ENCODE peak calls at places on chromosomes 6 and 20, in four cellular contexts. C is left ventricle myocardium inferior, F is stomach, U is right cardiac atrium. O is an unnamed sample.

GRCh38 chr20:34269996-34270627 is 28.9 kb downstream of the ASIP start:
- DNase-seq in F (no peak), C (peak), U (no peak), O (no peak)

GRCh38 chr6:142207265-142207877 is 60.3 kb downstream of the VTA1 start:
- DNase-seq in F (peak), C (peak), U (peak), O (peak)

GRCh38 chr6:38997128-38997761 is 51.3 kb upstream of the GLP1R start:
- DNase-seq in F (peak), U (peak), C (peak), O (no peak)

GRCh38 chr20:46552460-46553420 is 2.3 kb upstream of the OCSTAMP start:
- DNase-seq in C (no peak), F (no peak), U (no peak), O (no peak)

GRCh38 chr6:17706580-17707370 is at the start of gene NUP153:
- DNase-seq in C (peak), U (peak), F (peak), O (peak)

GRCh38 chr6:102562713-102563112 is 1169.2 kb downstream of the GRIK2 start:
- DNase-seq in F (no peak), C (no peak), U (no peak), O (no peak)

GRCh38 chr20:39049684-39050554 is 87.8 kb downstream of the DHX35 start:
- DNase-seq in U (peak), F (peak), C (peak), O (peak)

GRCh38 chr6:152458648-152459047 is 178.5 kb downstream of the SYNE1 start:
- DNase-seq in U (no peak), F (no peak), C (no peak), O (no peak)

GRCh38 chr20:48079028-48079427 is 293.7 kb upstream of the SULF2 start:
- DNase-seq in C (no peak), F (no peak), U (no peak), O (no peak)

GRCh38 chr6:44000164-44000842 is 126.9 kb downstream of the MRPL14 start:
- DNase-seq in C (no peak), U (no peak), F (no peak), O (peak)

GRCh38 chr6:167791780-167792478 is 34.8 kb upstream of the AFDN start:
- DNase-seq in C (no peak), F (no peak), U (no peak), O (no peak)

GRCh38 chr6:91081452-91082067 is 494.7 kb upstream of the MAP3K7 start:
- DNase-seq in U (no peak), C (no peak), F (no peak), O (no peak)

DNA sequence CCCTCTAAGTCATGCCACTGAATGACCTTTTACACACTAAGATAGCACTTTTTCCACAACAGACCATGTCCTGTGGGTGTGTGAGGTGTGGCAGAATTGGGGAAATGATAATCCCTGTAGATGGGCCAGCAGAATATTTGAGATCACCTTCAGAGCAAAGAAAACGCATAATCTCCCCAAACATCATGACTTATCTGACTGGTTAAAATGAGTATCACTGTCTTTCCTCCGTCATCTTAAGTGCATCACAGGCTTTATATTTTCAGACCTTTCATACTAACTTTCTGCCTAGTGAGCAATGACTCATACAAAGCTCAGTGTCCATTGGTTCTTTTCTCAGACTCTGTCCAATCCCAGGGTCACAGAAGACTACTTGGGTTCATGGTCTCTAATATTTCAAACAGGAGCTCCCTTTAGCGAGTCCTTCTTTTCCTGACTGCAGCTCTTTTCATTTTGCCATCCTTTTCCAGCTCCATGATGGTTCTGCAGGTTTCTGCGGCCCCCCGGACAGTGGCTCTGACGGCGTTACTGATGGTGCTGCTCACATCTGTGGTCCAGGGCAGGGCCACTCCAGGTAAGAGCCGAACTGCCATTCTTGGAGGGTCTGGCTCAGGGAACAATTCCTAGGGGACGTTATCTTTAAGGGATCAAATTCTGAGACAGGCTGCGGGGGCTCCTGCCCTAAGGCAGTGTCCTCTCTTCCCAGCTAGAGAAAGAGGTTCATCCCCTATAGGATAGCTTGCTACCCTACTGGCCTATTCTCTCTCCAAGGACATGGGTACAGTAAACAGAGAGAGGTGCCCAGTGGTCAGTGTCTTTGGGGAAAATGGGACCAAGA is at the start of gene HLA-DPB1:
- DNase-seq in F (no peak), C (no peak), U (no peak), O (no peak)
- H3K27ac ChIP-seq in F (peak), C (peak), U (peak), O (no peak)

DNA sequence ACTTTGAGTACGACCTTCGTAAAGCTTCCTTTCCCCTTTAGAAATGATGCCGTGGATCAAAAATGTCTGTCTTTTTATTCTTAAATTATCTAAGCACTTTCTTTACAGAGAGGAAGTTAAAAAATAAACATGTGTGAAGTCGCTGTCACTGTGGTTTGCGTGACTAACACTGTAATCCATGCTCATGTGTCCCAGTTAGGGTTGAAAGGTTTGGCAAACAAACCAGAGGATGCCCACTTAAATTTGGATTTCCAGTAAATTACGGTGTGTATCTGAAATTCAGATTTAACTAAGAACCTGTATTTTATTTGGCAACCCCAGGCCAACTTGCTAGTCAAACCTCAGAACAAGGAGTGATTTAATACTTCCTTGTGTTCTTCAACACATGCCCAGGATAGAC is 21.1 kb downstream of the HLA-DRB1 start:
- DNase-seq in F (no peak), U (no peak), C (no peak), O (no peak)
- H3K27ac ChIP-seq in F (no peak), U (no peak), C (no peak), O (no peak)

GRCh38 chr6:169253745-169254238 is at the start of gene THBS2:
- DNase-seq in F (no peak), U (peak), C (peak), O (peak)

GRCh38 chr6:169251822-169252804 is 1.5 kb downstream of the THBS2 start:
- DNase-seq in F (peak), C (no peak), U (no peak), O (peak)

GRCh38 chr6:169251371-169251802 is 2.3 kb downstream of the THBS2 start:
- DNase-seq in U (no peak), F (peak), C (no peak), O (peak)

GRCh38 chr6:169253341-169253740 is 305 bp downstream of the THBS2 start:
- DNase-seq in F (no peak), C (no peak), U (no peak), O (peak)

GRCh38 chr6:169252805-169253189 is 849 bp downstream of the THBS2 start:
- DNase-seq in F (no peak), C (no peak), U (no peak), O (peak)
- H3K27ac ChIP-seq in F (peak), C (peak), U (peak), O (peak)

GRCh38 chr6:42782689-42783176 is 881 bp downstream of the BICRAL start:
- DNase-seq in F (peak), C (peak), U (peak), O (peak)
- H3K27ac ChIP-seq in F (peak), C (peak), U (peak), O (peak)

O was measured in aorta.